ENCODE peak calls at places on chromosomes 5 and 9, in eight cellular contexts. R is iPS-NIHi11; D is SW480; S is posterior cingulate gyrus; P is CD4-positive, CD25-positive, alpha-beta regulatory T cell; L is HS-27A; T is uterus; Q is transverse colon. X is an unnamed sample.

GRCh38 chr5:141623197-141623596 is 4.4 kb upstream of the DIAPH1 start:
- DNase-seq in R (no peak), D (no peak), S (no peak), P (no peak), L (no peak), T (no peak), Q (no peak), X (no peak)

GRCh38 chr9:80320480-80320879 is 748.7 kb downstream of the TLE4 start:
- DNase-seq in R (no peak), D (no peak), S (no peak), P (no peak), L (no peak), T (no peak), Q (no peak), X (no peak)

GRCh38 chr9:107637421-107638420 is 148.2 kb upstream of the KLF4 start:
- DNase-seq in R (peak), D (no peak), S (peak), P (no peak), L (peak), T (peak), Q (peak), X (no peak)

GRCh38 chr5:855771-856530 is 5.2 kb upstream of the ZDHHC11 start:
- DNase-seq in R (no peak), D (peak), S (peak), P (no peak), L (no peak), T (no peak), Q (no peak), X (peak)

GRCh38 chr9:136674786-136675349 is 12.2 kb downstream of the EGFL7 start:
- DNase-seq in R (peak), D (peak), S (no peak), P (no peak), L (no peak), T (peak), Q (peak), X (no peak)

GRCh38 chr9:6384732-6385131 is 28.3 kb upstream of the UHRF2 start:
- DNase-seq in R (peak), D (no peak), S (no peak), P (no peak), L (no peak), T (no peak), Q (no peak), X (no peak)

GRCh38 chr5:134079748-134080581 is 34.5 kb upstream of the TCF7 start:
- DNase-seq in R (no peak), D (no peak), S (no peak), P (no peak), L (no peak), T (no peak), Q (no peak), X (no peak)

GRCh38 chr5:7754997-7755596 is 95.8 kb downstream of the CFAP90 start:
- DNase-seq in R (peak), D (peak), S (peak), P (no peak), L (no peak), T (no peak), Q (peak), X (peak)

GRCh38 chr5:133428072-133428660 is 184.2 kb downstream of the FSTL4 start:
- DNase-seq in R (no peak), D (no peak), S (no peak), P (no peak), L (no peak), T (no peak), Q (no peak), X (no peak)

GRCh38 chr5:159582756-159583523 is 252.7 kb upstream of the IL12B start:
- DNase-seq in R (no peak), D (peak), S (no peak), P (no peak), L (peak), T (no peak), Q (no peak), X (no peak)

GRCh38 chr5:68171101-68171558 is 44.4 kb upstream of the PIK3R1 start:
- DNase-seq in R (no peak), D (no peak), S (no peak), P (no peak), L (no peak), T (peak), Q (peak), X (no peak)

GRCh38 chr5:141003791-141004601 is 37.7 kb downstream of the PCDHAC2 start:
- DNase-seq in R (peak), D (peak), S (no peak), P (no peak), L (no peak), T (no peak), Q (no peak), X (peak)

GRCh38 chr9:76433406-76433805 is 25.6 kb upstream of the GCNT1 start:
- DNase-seq in R (no peak), D (no peak), S (no peak), P (no peak), L (no peak), T (no peak), Q (no peak), X (no peak)

GRCh38 chr5:6914336-6914735 is 201.1 kb downstream of the TENT4A start:
- DNase-seq in R (no peak), D (no peak), S (no peak), P (no peak), L (no peak), T (no peak), Q (no peak), X (no peak)